ENCODE peak calls at places on chromosomes 11 and 22, in five cellular contexts. B is HT-29; O is central memory CD8-positive, alpha-beta T cell; X is T-helper 2 cell; E is uterus. V is an unnamed sample.

GRCh38 chr22:43537019-43537585 is 125.3 kb downstream of the MPPED1 start:
- DNase-seq in B (peak), O (no peak), E (no peak), X (no peak), V (no peak)

GRCh38 chr11:68978626-68978930 is 2.2 kb downstream of the MRGPRD start:
- DNase-seq in X (no peak), B (no peak), O (no peak), E (no peak), V (no peak)

GRCh38 chr11:35723493-35724284 is 61.1 kb downstream of the TRIM44 start:
- DNase-seq in E (no peak), B (peak), X (no peak), O (no peak), V (no peak)

GRCh38 chr11:68684385-68685356 is at the start of gene GAL:
- DNase-seq in B (no peak), E (no peak), X (peak), O (no peak), V (peak)

GRCh38 chr11:119608781-119609180 is 120.2 kb downstream of the NECTIN1 start:
- DNase-seq in O (no peak), E (no peak), B (no peak), X (no peak), V (no peak)

GRCh38 chr22:29072193-29072978 is 449 bp upstream of the KREMEN1 start:
- DNase-seq in E (peak), B (peak), X (peak), O (peak), V (peak)

GRCh38 chr11:74055938-74056337 is 47.1 kb upstream of the UCP3 start:
- DNase-seq in E (no peak), O (no peak), B (no peak), X (no peak), V (peak)

GRCh38 chr11:132779487-132779886 is 752.8 kb downstream of the OPCML start:
- DNase-seq in X (no peak), O (no peak), B (no peak), E (no peak), V (no peak)

GRCh38 chr22:18000441-18001039 is 23.8 kb downstream of the MICAL3 start:
- DNase-seq in B (no peak), E (no peak), O (no peak), X (peak), V (peak)

GRCh38 chr11:116786966-116787365 is 857 bp downstream of the ZPR1 start:
- DNase-seq in B (no peak), X (no peak), O (no peak), E (no peak), V (no peak)

GRCh38 chr11:12213920-12214319 is 103.5 kb downstream of the MICAL2 start:
- DNase-seq in O (no peak), E (no peak), X (no peak), B (peak), V (peak)

GRCh38 chr11:118916842-118917388 is 8.8 kb downstream of the BCL9L start:
- DNase-seq in X (no peak), O (no peak), B (no peak), E (peak), V (no peak)

GRCh38 chr11:115439385-115439784 is 64.8 kb downstream of the CADM1 start:
- DNase-seq in O (no peak), X (no peak), E (no peak), B (no peak), V (peak)

GRCh38 chr11:65439331-65440181 is 17.0 kb downstream of the NEAT1 start:
- DNase-seq in X (no peak), B (peak), O (no peak), E (peak), V (no peak)

GRCh38 chr22:32079110-32080089 is 36.3 kb downstream of the SLC5A1 start:
- DNase-seq in B (peak), O (no peak), X (no peak), E (no peak), V (no peak)

GRCh38 chr11:22433066-22433450 is 94.9 kb downstream of the SLC17A6 start:
- DNase-seq in X (no peak), E (no peak), O (no peak), B (no peak), V (peak)

GRCh38 chr11:36455658-36456111 is 54.4 kb downstream of the TRAF6 start:
- DNase-seq in B (no peak), E (peak), O (no peak), X (peak), V (peak)

GRCh38 chr22:42990131-42990838 is 24.7 kb downstream of the PACSIN2 start:
- DNase-seq in O (no peak), B (no peak), X (no peak), E (no peak), V (no peak)

GRCh38 chr11:131246156-131246555 is 124.3 kb upstream of the NTM start:
- DNase-seq in B (no peak), X (no peak), E (no peak), O (no peak), V (no peak)

GRCh38 chr11:128022007-128022368 is 565.4 kb downstream of the ETS1 start:
- DNase-seq in B (no peak), O (no peak), E (no peak), X (peak), V (no peak)

GRCh38 chr22:38802671-38803121 is 8.8 kb upstream of the DNAL4 start:
- DNase-seq in O (no peak), E (peak), B (no peak), X (no peak), V (peak)

GRCh38 chr11:59801981-59802638 is 8.5 kb downstream of the MRPL16 start:
- DNase-seq in E (peak), X (no peak), B (no peak), O (no peak), V (peak)

GRCh38 chr11:71420455-71421241 is 27.5 kb downstream of the DHCR7 start:
- DNase-seq in B (peak), X (peak), E (no peak), O (no peak), V (peak)

GRCh38 chr22:47996446-47996857 is 1234.0 kb downstream of the TBC1D22A start:
- DNase-seq in E (no peak), O (no peak), B (no peak), X (no peak), V (no peak)